ENCODE peak calls at places on chromosomes 11 and 22, in nine cellular contexts. Y, I, L, N, F, Q, R, A and B are unnamed samples.
A peak's percentile ranks its signal among the peaks of the same experiment; 100 is the strongest.

GRCh38 chr11:123665321-123665720 is 10.9 kb upstream of the SCN3B start:
- DNase-seq in Y (no peak), I (no peak), L (no peak), N (no peak), F (no peak), Q (no peak), R (no peak), A (no peak), B (no peak)

GRCh38 chr11:110366234-110366633 is 63.5 kb upstream of the FDX1 start:
- DNase-seq in Y (no peak), I (peak; percentile 81), L (no peak), N (peak; percentile 66), F (no peak), Q (peak; percentile 46), R (no peak), A (no peak), B (no peak)

GRCh38 chr11:67492801-67493547 is 10.1 kb downstream of the AIP start:
- DNase-seq in Y (no peak), I (no peak), L (no peak), N (no peak), F (no peak), Q (no peak), R (no peak), A (no peak), B (peak; percentile 44)

GRCh38 chr11:91394718-91395414 is 829.8 kb upstream of the FAT3 start:
- DNase-seq in Y (no peak), I (peak; percentile 2), L (no peak), N (no peak), F (no peak), Q (peak; percentile 85), R (no peak), A (no peak), B (no peak)

GRCh38 chr11:103170865-103171264 is 61.6 kb downstream of the DYNC2H1 start:
- DNase-seq in Y (no peak), I (peak; percentile 76), L (no peak), N (peak; percentile 72), F (peak; percentile 55), Q (no peak), R (peak; percentile 3), A (no peak), B (no peak)

GRCh38 chr22:37045958-37046357 is 5.6 kb upstream of the KCTD17 start:
- DNase-seq in Y (no peak), I (peak; percentile 79), L (peak; percentile 11), N (peak; percentile 65), F (no peak), Q (peak; percentile 51), R (peak; percentile 30), A (peak; percentile 50), B (no peak)

GRCh38 chr22:37330200-37331033 is 48.1 kb downstream of the CYTH4 start:
- DNase-seq in Y (no peak), I (peak; percentile 93), L (peak; percentile 53), N (peak; percentile 84), F (peak; percentile 72), Q (peak; percentile 87), R (peak; percentile 89), A (peak; percentile 98), B (peak; percentile 85)

GRCh38 chr11:208917-209260 is 1.4 kb downstream of the RIC8A start:
- DNase-seq in Y (no peak), I (no peak), L (no peak), N (no peak), F (no peak), Q (no peak), R (no peak), A (no peak), B (no peak)

GRCh38 chr22:27918351-27919221 is 470 bp downstream of the PITPNB start:
- DNase-seq in Y (peak; percentile 38), I (peak; percentile 53), L (peak; percentile 39), N (peak; percentile 54), F (no peak), Q (peak; percentile 41), R (no peak), A (peak; percentile 80), B (peak; percentile 61)

GRCh38 chr11:79744941-79745340 is 304.1 kb upstream of the TENM4 start:
- DNase-seq in Y (no peak), I (no peak), L (no peak), N (no peak), F (no peak), Q (no peak), R (no peak), A (no peak), B (no peak)

GRCh38 chr11:25910090-25910489 is 421.8 kb upstream of the ANO3 start:
- DNase-seq in Y (no peak), I (no peak), L (no peak), N (no peak), F (no peak), Q (no peak), R (no peak), A (no peak), B (no peak)

GRCh38 chr11:64459016-64459415 is 100.1 kb downstream of the RPS6KA4 start:
- DNase-seq in Y (no peak), I (peak; percentile 5), L (no peak), N (no peak), F (no peak), Q (no peak), R (no peak), A (no peak), B (no peak)

GRCh38 chr11:110928373-110928772 is 216.1 kb upstream of the ARHGAP20 start:
- DNase-seq in Y (no peak), I (no peak), L (no peak), N (no peak), F (no peak), Q (no peak), R (no peak), A (no peak), B (peak; percentile 58)

GRCh38 chr11:78733031-78733430 is 158.4 kb upstream of the NARS2 start:
- DNase-seq in Y (no peak), I (no peak), L (no peak), N (no peak), F (no peak), Q (no peak), R (no peak), A (no peak), B (no peak)

GRCh38 chr11:74138572-74138971 is 32.2 kb downstream of the C2CD3 start:
- DNase-seq in Y (no peak), I (peak; percentile 98), L (no peak), N (peak; percentile 93), F (peak; percentile 89), Q (peak; percentile 97), R (peak; percentile 97), A (no peak), B (no peak)

GRCh38 chr11:86303257-86303656 is 1.2 kb downstream of the HIKESHI start:
- DNase-seq in Y (no peak), I (peak; percentile 17), L (no peak), N (no peak), F (no peak), Q (no peak), R (no peak), A (no peak), B (no peak)

DNA sequence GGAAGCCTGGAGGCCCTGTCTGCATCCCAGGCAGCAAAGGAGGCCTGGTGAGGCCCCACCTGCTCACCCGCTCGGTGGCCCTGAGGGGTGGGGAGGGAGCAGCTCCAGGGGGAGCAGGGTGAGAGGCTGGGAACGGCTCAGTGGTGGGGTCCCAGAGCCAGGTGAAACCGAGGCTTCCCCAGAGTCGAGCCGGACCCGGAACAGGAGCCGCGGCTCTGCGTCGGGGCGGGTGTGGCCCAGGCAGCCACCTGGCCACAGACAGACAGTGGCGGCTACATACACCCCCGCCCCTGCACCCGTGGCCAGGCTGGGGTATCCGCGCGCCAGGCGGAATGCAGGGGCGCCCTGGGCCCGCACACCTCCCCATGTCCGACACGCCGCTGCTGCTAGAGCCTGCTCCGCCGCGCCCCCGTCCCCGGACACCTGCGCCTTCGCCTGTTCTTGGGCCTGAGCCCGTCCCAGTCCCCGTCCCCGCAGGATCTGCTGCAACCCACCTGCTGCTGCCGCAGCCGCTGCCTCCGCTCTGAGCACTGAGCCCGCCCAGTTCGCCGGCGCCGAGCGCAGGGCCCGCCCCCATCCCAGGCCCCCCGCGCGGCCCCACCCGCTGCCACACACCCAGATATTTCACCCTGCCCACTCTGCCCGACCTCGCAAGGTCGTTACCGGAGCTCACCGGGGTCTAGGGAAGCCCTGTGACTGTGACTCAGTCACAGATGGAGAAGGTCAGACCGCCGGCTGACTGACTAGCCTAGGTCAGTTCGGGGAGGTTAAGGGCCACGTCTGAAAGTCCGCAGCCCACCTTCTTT is at the start of gene SLC7A4:
- DNase-seq in Y (no peak), I (no peak), L (no peak), N (no peak), F (no peak), Q (no peak), R (no peak), A (peak; percentile 59), B (no peak)
- H3K4me3 ChIP-seq in Y (peak within 1 kb of the TSS; percentile 37), I (peak within 1 kb of the TSS; percentile 37), L (no peak within 1 kb of the TSS), N (no peak within 1 kb of the TSS), F (no peak within 1 kb of the TSS), Q (no peak within 1 kb of the TSS), R (peak within 1 kb of the TSS; percentile 25), A (peak within 1 kb of the TSS; percentile 54), B (no peak within 1 kb of the TSS)

GRCh38 chr11:47944555-47945128 is 35.7 kb upstream of the PTPRJ start:
- DNase-seq in Y (no peak), I (no peak), L (no peak), N (no peak), F (no peak), Q (no peak), R (no peak), A (no peak), B (no peak)
- H3K4me3 ChIP-seq in Y (no peak overlapping the region), I (no peak overlapping the region), L (no peak overlapping the region), N (no peak overlapping the region), F (no peak overlapping the region), Q (no peak overlapping the region), R (no peak overlapping the region), A (peak overlapping the region; percentile 24), B (no peak overlapping the region)

DNA sequence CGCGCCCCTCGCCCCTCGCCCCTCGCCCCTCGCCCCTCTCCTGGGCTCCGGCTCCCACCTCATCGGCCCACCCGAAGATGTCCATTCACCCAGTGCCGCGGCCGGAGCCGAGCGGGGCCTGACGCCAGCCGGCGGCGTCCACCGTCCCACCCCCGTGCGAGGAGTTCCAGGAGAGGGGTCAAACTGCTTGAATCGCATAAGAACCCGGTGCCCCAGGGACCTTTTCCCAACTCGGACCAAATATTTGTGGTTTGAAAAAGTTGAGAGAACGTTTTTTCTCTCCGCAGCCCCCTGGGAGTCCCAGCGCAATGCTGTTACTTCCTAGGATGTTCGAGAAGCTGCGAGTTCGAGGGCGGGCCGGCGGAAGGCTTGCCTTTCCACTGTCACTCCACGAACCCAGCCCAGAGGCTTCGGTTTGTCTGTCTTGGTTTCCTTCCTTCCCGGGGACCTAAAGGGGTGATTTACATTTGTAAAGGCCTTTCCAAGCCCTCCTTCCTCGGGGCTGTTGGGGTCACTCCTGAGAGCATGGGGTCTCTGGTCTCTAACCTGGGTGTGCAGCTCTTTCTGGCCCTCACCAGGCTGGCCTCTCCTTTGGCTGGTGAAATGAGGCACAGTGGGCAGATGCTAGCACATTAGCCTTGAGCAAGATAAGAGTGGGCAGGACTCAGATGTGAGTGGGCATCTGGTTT is 38.0 kb downstream of the ETS1 start:
- DNase-seq in Y (no peak), I (peak; percentile 73), L (no peak), N (peak; percentile 51), F (no peak), Q (no peak), R (no peak), A (no peak), B (no peak)
- H3K4me3 ChIP-seq in Y (no peak overlapping the region), I (peak overlapping the region; percentile 52), L (no peak overlapping the region), N (peak overlapping the region; percentile 32), F (peak overlapping the region; percentile 46), Q (no peak overlapping the region), R (peak overlapping the region; percentile 40), A (peak overlapping the region; percentile 52), B (no peak overlapping the region)

DNA sequence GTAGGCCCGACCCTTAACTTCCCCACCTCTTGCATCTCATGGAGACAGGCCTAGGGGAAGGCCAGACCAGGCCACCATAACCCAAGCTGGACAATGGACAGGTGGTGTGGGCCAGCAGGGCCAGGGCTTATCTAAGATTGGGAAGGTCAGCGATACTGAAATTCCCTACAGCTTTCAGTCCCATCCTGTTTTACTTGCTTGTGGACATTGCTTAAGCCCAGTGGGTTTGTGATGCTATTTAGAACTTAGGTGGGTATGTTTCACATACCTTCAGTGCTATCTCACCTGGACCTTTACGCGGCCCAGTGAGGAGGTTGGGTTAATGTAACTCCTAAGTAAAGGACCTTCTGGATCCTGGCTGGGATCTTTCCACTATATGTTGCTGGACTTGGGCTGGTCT is 1.7 kb downstream of the FADS2 start:
- DNase-seq in Y (no peak), I (no peak), L (no peak), N (no peak), F (no peak), Q (no peak), R (no peak), A (no peak), B (peak; percentile 32)
- H3K4me3 ChIP-seq in Y (no peak overlapping the region), I (peak overlapping the region; percentile 67), L (no peak overlapping the region), N (peak overlapping the region; percentile 94), F (no peak overlapping the region), Q (peak overlapping the region; percentile 100), R (peak overlapping the region; percentile 87), A (peak overlapping the region; percentile 98), B (peak overlapping the region; percentile 70)